ENCODE peak calls at places on chromosomes 3 and 15, in five cellular contexts. I, J, W, N and Y are unnamed samples. For H3K27me3, the result is how much of the 10 kb centered on the place peaks cover.

GRCh38 chr3:83320726-83321125 is 1559.3 kb upstream of the GBE1 start:
- DNase-seq in I (no peak), J (no peak), W (no peak), N (no peak), Y (no peak)

GRCh38 chr15:44550256-44550655 is 13.3 kb downstream of the EIF3J start:
- DNase-seq in I (no peak), J (no peak), W (no peak), N (no peak), Y (no peak)

GRCh38 chr3:108073712-108074431 is 17.0 kb downstream of the CD47 start:
- DNase-seq in I (no peak), J (no peak), W (no peak), N (no peak), Y (no peak)

GRCh38 chr3:98956008-98956407 is 54.5 kb upstream of the DCBLD2 start:
- DNase-seq in I (no peak), J (no peak), W (no peak), N (no peak), Y (no peak)

GRCh38 chr15:42549782-42550392 is 1.2 kb downstream of the HAUS2 start:
- DNase-seq in I (no peak), J (no peak), W (no peak), N (no peak), Y (no peak)

GRCh38 chr3:13416002-13416793 is 3.9 kb downstream of the NUP210 start:
- DNase-seq in I (no peak), J (no peak), W (no peak), N (no peak), Y (no peak)

GRCh38 chr3:64594129-64594528 is 93.7 kb downstream of the ADAMTS9 start:
- DNase-seq in I (no peak), J (peak), W (no peak), N (peak), Y (no peak)

GRCh38 chr3:29514912-29515311 is 234.0 kb downstream of the RBMS3 start:
- DNase-seq in I (no peak), J (no peak), W (no peak), N (no peak), Y (no peak)

GRCh38 chr3:47444103-47444502 is 31.6 kb downstream of the SCAP start:
- DNase-seq in I (no peak), J (no peak), W (no peak), N (no peak), Y (no peak)

GRCh38 chr3:111859061-111859973 is at the start of gene PHLDB2:
- DNase-seq in I (peak), J (peak), W (peak), N (peak), Y (peak)

GRCh38 chr3:147397155-147397888 is 9.0 kb downstream of the ZIC4 start:
- DNase-seq in I (no peak), J (no peak), W (no peak), N (no peak), Y (no peak)

GRCh38 chr15:77974098-77974414 is 103.5 kb downstream of the TBC1D2B start:
- DNase-seq in I (peak), J (peak), W (no peak), N (peak), Y (no peak)

GRCh38 chr3:52153389-52154096 is 680 bp downstream of the POC1A start:
- DNase-seq in I (no peak), J (peak), W (peak), N (no peak), Y (peak)

GRCh38 chr15:73630796-73631471 is 2.3 kb downstream of the NPTN start:
- DNase-seq in I (no peak), J (no peak), W (no peak), N (no peak), Y (no peak)
- H3K4me3 ChIP-seq in I (peak), J (peak), W (peak), N (peak), Y (no peak)

DNA sequence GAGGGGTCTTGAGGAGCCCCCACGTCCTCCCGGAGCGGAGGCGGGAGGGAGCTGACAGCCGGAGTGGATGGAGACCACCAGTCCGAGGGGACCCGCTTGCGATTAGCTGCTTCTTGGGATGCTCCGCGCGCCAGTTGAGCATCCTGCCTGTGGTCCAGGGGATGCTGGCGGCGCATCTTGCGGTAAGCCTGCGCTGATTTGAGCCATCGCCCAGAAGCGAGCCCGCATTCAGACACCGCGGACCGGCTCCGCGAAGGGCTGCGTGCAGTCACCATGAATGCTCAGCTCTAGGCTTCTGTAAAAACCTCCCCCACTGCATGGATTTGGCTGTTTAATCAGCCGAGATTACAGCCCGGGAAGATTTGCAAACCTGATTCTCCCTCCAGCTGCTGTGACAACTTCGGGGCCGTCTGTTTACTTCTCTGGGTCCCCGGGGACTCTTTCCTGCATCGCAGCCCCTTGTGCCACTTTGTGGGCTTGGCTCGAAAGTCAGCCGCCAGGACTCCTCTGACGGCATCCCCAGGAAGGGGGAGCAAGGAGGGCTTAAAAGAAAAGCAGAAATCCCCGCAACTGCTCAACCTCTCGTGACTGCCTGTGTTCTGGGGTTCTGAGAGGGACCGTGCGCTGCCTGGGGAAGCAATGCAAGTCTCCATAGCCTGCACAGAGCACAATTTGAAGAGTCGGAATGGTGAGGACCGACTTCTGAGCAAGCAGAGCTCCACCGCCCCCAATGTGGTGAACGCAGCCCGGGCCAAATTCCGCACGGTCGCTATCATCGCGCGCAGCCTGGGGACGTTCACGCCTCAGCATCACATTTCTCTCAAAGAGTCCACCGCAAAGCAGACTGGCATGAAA is 171.1 kb downstream of the KCNAB1 start:
- DNase-seq in I (peak), J (peak), W (no peak), N (no peak), Y (no peak)
- H3K27me3 ChIP-seq in I (under half), J (under half), W (under half), N (under half), Y (under half)

DNA sequence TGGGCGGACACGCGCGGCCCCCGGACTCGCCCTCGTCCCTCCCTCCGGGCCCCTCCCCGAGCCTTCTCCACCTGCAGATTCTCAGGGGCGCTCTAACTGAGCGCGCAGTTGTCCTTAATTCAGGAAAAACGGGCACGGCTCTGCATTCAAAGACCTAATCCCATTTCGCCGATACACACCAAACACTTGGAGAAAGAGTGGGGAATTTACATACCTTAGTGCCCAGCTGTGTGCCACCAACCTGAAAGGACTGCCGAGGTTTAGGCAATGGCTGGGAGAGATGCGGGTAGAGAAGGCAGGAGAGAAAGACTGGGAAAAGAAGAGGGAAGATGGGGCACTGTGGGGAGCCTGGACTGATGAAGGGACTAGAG is 21.8 kb downstream of the IGDCC3 start:
- DNase-seq in I (no peak), J (no peak), W (no peak), N (no peak), Y (no peak)
- H3K4me3 ChIP-seq in I (peak), J (peak), W (peak), N (peak), Y (peak)

DNA sequence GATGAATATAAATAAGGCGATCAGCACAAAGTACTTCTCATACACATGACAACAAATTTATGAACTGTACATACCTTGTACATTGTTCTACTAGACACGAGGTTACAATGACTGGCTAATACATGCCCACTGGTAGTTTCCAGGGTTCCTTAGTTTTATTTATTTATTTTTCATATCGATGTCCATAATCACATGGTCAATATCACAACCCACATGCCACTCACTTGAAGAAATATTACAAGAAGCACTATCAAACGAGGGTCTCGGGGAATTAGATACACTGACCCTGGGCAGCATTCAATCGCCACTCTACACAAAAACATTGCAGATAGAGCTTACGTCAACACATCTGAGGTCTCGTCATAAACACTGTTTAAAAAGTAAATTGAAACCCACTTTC is 21.2 kb upstream of the WNT5A start:
- DNase-seq in I (no peak), J (no peak), W (no peak), N (no peak), Y (no peak)
- H3K27me3 ChIP-seq in I (under half), J (under half), W (under half), N (under half), Y (under half)

GRCh38 chr3:195801251-195802183 is 10.2 kb downstream of the MUC4 start:
- DNase-seq in I (peak), J (peak), W (no peak), N (no peak), Y (no peak)

GRCh38 chr3:195805181-195805580 is 6.5 kb downstream of the MUC4 start:
- DNase-seq in I (peak), J (peak), W (no peak), N (no peak), Y (no peak)

GRCh38 chr3:195802261-195802701 is 9.4 kb downstream of the MUC4 start:
- DNase-seq in I (peak), J (peak), W (no peak), N (no peak), Y (no peak)

GRCh38 chr3:195803309-195803908 is 8.3 kb downstream of the MUC4 start:
- DNase-seq in I (peak), J (peak), W (no peak), N (no peak), Y (no peak)

GRCh38 chr3:195802795-195803194 is 8.9 kb downstream of the MUC4 start:
- DNase-seq in I (peak), J (no peak), W (no peak), N (no peak), Y (no peak)
- H3K4me3 ChIP-seq in I (peak), J (no peak), W (no peak), N (peak), Y (no peak)

DNA sequence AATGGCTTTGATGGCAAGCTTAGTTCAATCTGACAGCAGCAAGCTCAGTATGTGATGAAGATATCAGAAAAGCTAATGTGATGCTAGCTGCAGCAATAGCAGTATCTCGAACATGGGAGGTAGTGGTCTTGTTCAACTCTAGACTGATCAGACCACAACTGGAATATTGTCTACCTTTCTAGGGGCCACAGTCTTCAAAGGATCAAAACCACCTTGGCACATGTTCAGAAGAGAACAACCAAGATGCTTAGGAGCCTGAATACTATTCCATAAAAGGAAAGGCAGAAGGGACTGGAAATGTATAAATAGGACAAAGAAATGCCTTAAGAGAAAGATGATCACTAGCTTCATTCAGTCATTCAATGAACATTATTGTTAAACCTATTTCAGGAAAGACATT is 2.3 kb downstream of the C3orf70 start:
- DNase-seq in I (no peak), J (no peak), W (no peak), N (no peak), Y (no peak)
- H3K27me3 ChIP-seq in I (under half), J (under half), W (under half), N (under half), Y (under half)

DNA sequence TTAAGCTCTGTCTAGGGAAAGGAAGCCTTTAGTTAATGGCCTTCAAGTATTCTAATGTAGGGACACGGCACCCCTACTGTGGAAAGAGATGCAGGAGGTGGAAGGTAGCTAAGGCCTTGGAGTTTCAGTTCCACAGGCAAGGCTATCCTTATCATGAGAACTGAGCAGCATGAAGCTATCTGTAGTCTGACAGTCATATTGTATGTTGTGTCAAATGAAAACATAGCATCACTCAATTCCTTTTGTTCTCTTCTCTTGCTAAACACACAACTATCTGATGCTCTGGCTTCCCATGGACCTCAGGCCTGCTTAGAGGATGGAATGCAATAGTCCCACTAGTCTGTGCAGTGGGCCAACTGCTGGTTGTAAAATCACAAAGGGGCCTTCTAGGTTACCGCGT is 380.9 kb downstream of the FHIT start:
- DNase-seq in I (no peak), J (no peak), W (no peak), N (no peak), Y (no peak)
- H3K4me3 ChIP-seq in I (no peak), J (no peak), W (no peak), N (no peak), Y (no peak)